ENCODE peak calls at places on chromosome 22, in seven cellular contexts. One of them, this sample, is unnamed.

GRCh38 chr22:17258015-17258827 is 39.0 kb upstream of the ADA2 start:
- DNase-seq in activated gamma-delta T cell treated with Interleukin-2 at 50 U/mL for 16 hours: peak; percentile 33
- DNase-seq in HuH-7.5: no peak
- DNase-seq in SHP77 treated with DMSO at 0.1 percent for 48 hours: peak; percentile 93
- DNase-seq in A673: peak; percentile 52
- DNase-seq in NCI-H345: peak; percentile 90
- DNase-seq in RKO: no peak
- DNase-seq in this sample: peak; percentile 83

GRCh38 chr22:22958621-22959020 is 71.0 kb downstream of the IGLL5 start:
- DNase-seq in A673: no peak
- DNase-seq in RKO: no peak
- DNase-seq in HuH-7.5: no peak
- DNase-seq in NCI-H345: no peak
- DNase-seq in SHP77 treated with DMSO at 0.1 percent for 48 hours: no peak
- DNase-seq in activated gamma-delta T cell treated with Interleukin-2 at 50 U/mL for 16 hours: no peak
- DNase-seq in this sample: no peak

GRCh38 chr22:32799516-32799915 is 2.0 kb upstream of the TIMP3 start:
- DNase-seq in RKO: no peak
- DNase-seq in activated gamma-delta T cell treated with Interleukin-2 at 50 U/mL for 16 hours: no peak
- DNase-seq in HuH-7.5: no peak
- DNase-seq in SHP77 treated with DMSO at 0.1 percent for 48 hours: no peak
- DNase-seq in NCI-H345: no peak
- DNase-seq in A673: no peak
- DNase-seq in this sample: no peak

GRCh38 chr22:43269325-43270040 is 73.7 kb downstream of the SCUBE1 start:
- DNase-seq in activated gamma-delta T cell treated with Interleukin-2 at 50 U/mL for 16 hours: no peak
- DNase-seq in HuH-7.5: no peak
- DNase-seq in A673: no peak
- DNase-seq in NCI-H345: no peak
- DNase-seq in RKO: no peak
- DNase-seq in SHP77 treated with DMSO at 0.1 percent for 48 hours: no peak
- DNase-seq in this sample: no peak

GRCh38 chr22:32175751-32176644 is 16.9 kb upstream of the C22orf42 start:
- DNase-seq in NCI-H345: no peak
- DNase-seq in A673: no peak
- DNase-seq in RKO: no peak
- DNase-seq in activated gamma-delta T cell treated with Interleukin-2 at 50 U/mL for 16 hours: no peak
- DNase-seq in HuH-7.5: no peak
- DNase-seq in SHP77 treated with DMSO at 0.1 percent for 48 hours: no peak
- DNase-seq in this sample: no peak

GRCh38 chr22:34067031-34067430 is 146.8 kb upstream of the LARGE1 start:
- DNase-seq in activated gamma-delta T cell treated with Interleukin-2 at 50 U/mL for 16 hours: no peak
- DNase-seq in A673: no peak
- DNase-seq in SHP77 treated with DMSO at 0.1 percent for 48 hours: no peak
- DNase-seq in NCI-H345: no peak
- DNase-seq in HuH-7.5: no peak
- DNase-seq in RKO: no peak
- DNase-seq in this sample: no peak

GRCh38 chr22:29607426-29607825 is 4.0 kb downstream of the NF2 start:
- DNase-seq in A673: no peak
- DNase-seq in activated gamma-delta T cell treated with Interleukin-2 at 50 U/mL for 16 hours: no peak
- DNase-seq in NCI-H345: no peak
- DNase-seq in HuH-7.5: no peak
- DNase-seq in RKO: no peak
- DNase-seq in SHP77 treated with DMSO at 0.1 percent for 48 hours: no peak
- DNase-seq in this sample: no peak

GRCh38 chr22:31637375-31637937 is 24.6 kb downstream of the PISD start:
- DNase-seq in SHP77 treated with DMSO at 0.1 percent for 48 hours: no peak
- DNase-seq in A673: no peak
- DNase-seq in activated gamma-delta T cell treated with Interleukin-2 at 50 U/mL for 16 hours: no peak
- DNase-seq in HuH-7.5: no peak
- DNase-seq in NCI-H345: no peak
- DNase-seq in RKO: no peak
- DNase-seq in this sample: no peak

GRCh38 chr22:42363851-42364250 is 68.4 kb downstream of the NFAM1 start:
- DNase-seq in SHP77 treated with DMSO at 0.1 percent for 48 hours: no peak
- DNase-seq in activated gamma-delta T cell treated with Interleukin-2 at 50 U/mL for 16 hours: no peak
- DNase-seq in NCI-H345: no peak
- DNase-seq in RKO: no peak
- DNase-seq in HuH-7.5: no peak
- DNase-seq in A673: no peak
- DNase-seq in this sample: no peak

GRCh38 chr22:36546092-36546804 is 17.3 kb upstream of the EIF3D start:
- DNase-seq in HuH-7.5: peak; percentile 47
- DNase-seq in SHP77 treated with DMSO at 0.1 percent for 48 hours: peak; percentile 39
- DNase-seq in RKO: peak; percentile 78
- DNase-seq in A673: peak; percentile 76
- DNase-seq in NCI-H345: peak; percentile 59
- DNase-seq in activated gamma-delta T cell treated with Interleukin-2 at 50 U/mL for 16 hours: no peak
- DNase-seq in this sample: no peak

GRCh38 chr22:45969414-45969799 is 7.6 kb downstream of the WNT7B start:
- DNase-seq in activated gamma-delta T cell treated with Interleukin-2 at 50 U/mL for 16 hours: no peak
- DNase-seq in SHP77 treated with DMSO at 0.1 percent for 48 hours: no peak
- DNase-seq in HuH-7.5: no peak
- DNase-seq in A673: no peak
- DNase-seq in NCI-H345: no peak
- DNase-seq in RKO: no peak
- DNase-seq in this sample: no peak

GRCh38 chr22:17954860-17955587 is 69.3 kb downstream of the MICAL3 start:
- DNase-seq in HuH-7.5: no peak
- DNase-seq in RKO: no peak
- DNase-seq in activated gamma-delta T cell treated with Interleukin-2 at 50 U/mL for 16 hours: no peak
- DNase-seq in SHP77 treated with DMSO at 0.1 percent for 48 hours: no peak
- DNase-seq in NCI-H345: no peak
- DNase-seq in A673: no peak
- DNase-seq in this sample: no peak

GRCh38 chr22:49505337-49506009 is 322.2 kb downstream of the BRD1 start:
- DNase-seq in HuH-7.5: no peak
- DNase-seq in RKO: no peak
- DNase-seq in activated gamma-delta T cell treated with Interleukin-2 at 50 U/mL for 16 hours: no peak
- DNase-seq in A673: no peak
- DNase-seq in SHP77 treated with DMSO at 0.1 percent for 48 hours: no peak
- DNase-seq in NCI-H345: no peak
- DNase-seq in this sample: no peak

GRCh38 chr22:17845340-17845739 is 71.1 kb upstream of the BID start:
- DNase-seq in RKO: no peak
- DNase-seq in HuH-7.5: no peak
- DNase-seq in A673: no peak
- DNase-seq in activated gamma-delta T cell treated with Interleukin-2 at 50 U/mL for 16 hours: no peak
- DNase-seq in NCI-H345: peak; percentile 80
- DNase-seq in SHP77 treated with DMSO at 0.1 percent for 48 hours: no peak
- DNase-seq in this sample: peak; percentile 56

GRCh38 chr22:50516891-50517290 is 8.5 kb downstream of the SCO2 start:
- DNase-seq in activated gamma-delta T cell treated with Interleukin-2 at 50 U/mL for 16 hours: no peak
- DNase-seq in NCI-H345: no peak
- DNase-seq in RKO: no peak
- DNase-seq in A673: no peak
- DNase-seq in SHP77 treated with DMSO at 0.1 percent for 48 hours: no peak
- DNase-seq in HuH-7.5: no peak
- DNase-seq in this sample: no peak

GRCh38 chr22:42412744-42413220 is 19.4 kb downstream of the NFAM1 start:
- DNase-seq in A673: no peak
- DNase-seq in NCI-H345: no peak
- DNase-seq in SHP77 treated with DMSO at 0.1 percent for 48 hours: no peak
- DNase-seq in RKO: no peak
- DNase-seq in activated gamma-delta T cell treated with Interleukin-2 at 50 U/mL for 16 hours: no peak
- DNase-seq in HuH-7.5: no peak
- DNase-seq in this sample: no peak

GRCh38 chr22:22576244-22576988 is 17.4 kb upstream of the PRAME start:
- DNase-seq in HuH-7.5: peak; percentile 64
- DNase-seq in activated gamma-delta T cell treated with Interleukin-2 at 50 U/mL for 16 hours: peak; percentile 12
- DNase-seq in A673: peak; percentile 75
- DNase-seq in RKO: peak; percentile 41
- DNase-seq in SHP77 treated with DMSO at 0.1 percent for 48 hours: no peak
- DNase-seq in NCI-H345: peak; percentile 2
- DNase-seq in this sample: no peak

GRCh38 chr22:47420211-47420610 is 657.8 kb downstream of the TBC1D22A start:
- DNase-seq in HuH-7.5: no peak
- DNase-seq in SHP77 treated with DMSO at 0.1 percent for 48 hours: no peak
- DNase-seq in RKO: no peak
- DNase-seq in activated gamma-delta T cell treated with Interleukin-2 at 50 U/mL for 16 hours: no peak
- DNase-seq in A673: no peak
- DNase-seq in NCI-H345: no peak
- DNase-seq in this sample: no peak

GRCh38 chr22:26770624-26771023 is 113.2 kb downstream of the MIAT start:
- DNase-seq in HuH-7.5: no peak
- DNase-seq in SHP77 treated with DMSO at 0.1 percent for 48 hours: no peak
- DNase-seq in A673: no peak
- DNase-seq in RKO: no peak
- DNase-seq in NCI-H345: no peak
- DNase-seq in activated gamma-delta T cell treated with Interleukin-2 at 50 U/mL for 16 hours: no peak
- DNase-seq in this sample: no peak

GRCh38 chr22:37194750-37195149 is 6.7 kb upstream of the C1QTNF6 start:
- DNase-seq in HuH-7.5: no peak
- DNase-seq in A673: no peak
- DNase-seq in NCI-H345: no peak
- DNase-seq in SHP77 treated with DMSO at 0.1 percent for 48 hours: no peak
- DNase-seq in RKO: no peak
- DNase-seq in activated gamma-delta T cell treated with Interleukin-2 at 50 U/mL for 16 hours: no peak
- DNase-seq in this sample: no peak

GRCh38 chr22:27961680-27962079 is 42.6 kb upstream of the PITPNB start:
- DNase-seq in RKO: no peak
- DNase-seq in NCI-H345: no peak
- DNase-seq in SHP77 treated with DMSO at 0.1 percent for 48 hours: no peak
- DNase-seq in HuH-7.5: no peak
- DNase-seq in activated gamma-delta T cell treated with Interleukin-2 at 50 U/mL for 16 hours: no peak
- DNase-seq in A673: no peak
- DNase-seq in this sample: no peak

GRCh38 chr22:43516996-43517635 is 105.3 kb downstream of the MPPED1 start:
- DNase-seq in SHP77 treated with DMSO at 0.1 percent for 48 hours: no peak
- DNase-seq in NCI-H345: no peak
- DNase-seq in activated gamma-delta T cell treated with Interleukin-2 at 50 U/mL for 16 hours: no peak
- DNase-seq in A673: no peak
- DNase-seq in RKO: no peak
- DNase-seq in HuH-7.5: no peak
- DNase-seq in this sample: no peak

GRCh38 chr22:48348855-48349254 is 1478.8 kb downstream of the BRD1 start:
- DNase-seq in NCI-H345: no peak
- DNase-seq in SHP77 treated with DMSO at 0.1 percent for 48 hours: no peak
- DNase-seq in A673: no peak
- DNase-seq in activated gamma-delta T cell treated with Interleukin-2 at 50 U/mL for 16 hours: no peak
- DNase-seq in RKO: no peak
- DNase-seq in HuH-7.5: no peak
- DNase-seq in this sample: no peak

GRCh38 chr22:34814260-34814659 is 251.7 kb upstream of the ISX start:
- DNase-seq in A673: peak; percentile 1
- DNase-seq in RKO: no peak
- DNase-seq in activated gamma-delta T cell treated with Interleukin-2 at 50 U/mL for 16 hours: no peak
- DNase-seq in HuH-7.5: peak; percentile 23
- DNase-seq in SHP77 treated with DMSO at 0.1 percent for 48 hours: no peak
- DNase-seq in NCI-H345: no peak
- DNase-seq in this sample: no peak

GRCh38 chr22:47944941-47945340 is 1182.5 kb downstream of the TBC1D22A start:
- DNase-seq in NCI-H345: no peak
- DNase-seq in activated gamma-delta T cell treated with Interleukin-2 at 50 U/mL for 16 hours: no peak
- DNase-seq in HuH-7.5: no peak
- DNase-seq in A673: no peak
- DNase-seq in RKO: no peak
- DNase-seq in SHP77 treated with DMSO at 0.1 percent for 48 hours: no peak
- DNase-seq in this sample: no peak

GRCh38 chr22:50299724-50300619 is 7.5 kb downstream of the PLXNB2 start:
- DNase-seq in RKO: no peak
- DNase-seq in activated gamma-delta T cell treated with Interleukin-2 at 50 U/mL for 16 hours: no peak
- DNase-seq in HuH-7.5: peak; percentile 99
- DNase-seq in NCI-H345: no peak
- DNase-seq in SHP77 treated with DMSO at 0.1 percent for 48 hours: no peak
- DNase-seq in A673: no peak
- DNase-seq in this sample: no peak

This sample was measured in NCI-H510A.